ENCODE peak calls at places on chromosomes 2 and 18, in nine cellular contexts. O, X, S, T, D, R, U, F and B are unnamed samples.

GRCh38 chr2:26456701-26457224 is 21.2 kb downstream of the OTOF start:
- DNase-seq in O (no peak), X (no peak), S (no peak), T (no peak), D (no peak), R (no peak), U (no peak), F (no peak), B (no peak)

GRCh38 chr2:56465491-56465890 is 281.7 kb downstream of the CCDC85A start:
- DNase-seq in O (no peak), X (no peak), S (no peak), T (no peak), D (no peak), R (no peak), U (no peak), F (no peak), B (no peak)

GRCh38 chr2:213315168-213315876 is 31.1 kb downstream of the SPAG16 start:
- DNase-seq in O (no peak), X (no peak), S (no peak), T (no peak), D (no peak), R (no peak), U (no peak), F (no peak), B (no peak)

GRCh38 chr18:69588301-69588700 is 187.6 kb downstream of the DOK6 start:
- DNase-seq in O (no peak), X (no peak), S (no peak), T (no peak), D (no peak), R (no peak), U (no peak), F (no peak), B (no peak)

GRCh38 chr2:226835420-226835795 is 446 bp upstream of the RHBDD1 start:
- DNase-seq in O (peak), X (peak), S (no peak), T (no peak), D (no peak), R (peak), U (peak), F (no peak), B (no peak)

GRCh38 chr2:228731517-228731916 is 539.6 kb downstream of the PID1 start:
- DNase-seq in O (no peak), X (no peak), S (no peak), T (no peak), D (no peak), R (no peak), U (no peak), F (peak), B (no peak)

GRCh38 chr2:241816431-241817121 is 7.6 kb downstream of the NEU4 start:
- DNase-seq in O (no peak), X (no peak), S (no peak), T (no peak), D (no peak), R (no peak), U (no peak), F (no peak), B (no peak)

GRCh38 chr2:101518470-101519172 is 43.7 kb upstream of the RFX8 start:
- DNase-seq in O (peak), X (peak), S (no peak), T (no peak), D (peak), R (peak), U (peak), F (peak), B (no peak)

GRCh38 chr2:230347659-230348305 is 20.8 kb downstream of the SP140L start:
- DNase-seq in O (no peak), X (peak), S (no peak), T (no peak), D (no peak), R (no peak), U (no peak), F (no peak), B (no peak)

GRCh38 chr2:42924436-42924897 is 132.1 kb upstream of the HAAO start:
- DNase-seq in O (no peak), X (no peak), S (no peak), T (no peak), D (no peak), R (no peak), U (no peak), F (no peak), B (no peak)

GRCh38 chr2:230130668-230131364 is 62.1 kb upstream of the SLC16A14 start:
- DNase-seq in O (peak), X (no peak), S (no peak), T (no peak), D (no peak), R (no peak), U (no peak), F (peak), B (no peak)